ENCODE peak calls at places on chromosomes 5 and 9, in four cellular contexts. One of them, this sample, is unnamed.

GRCh38 chr9:36074870-36075532 is 38.3 kb downstream of the RECK start:
- DNase-seq in fibroblast of lung: peak; percentile 94
- DNase-seq in left ventricle myocardium superior: peak; percentile 68
- DNase-seq in epithelial cell of proximal tubule: peak; percentile 70
- DNase-seq in this sample: peak; percentile 12

GRCh38 chr5:80919678-80920196 is 40.4 kb upstream of the RASGRF2 start:
- DNase-seq in fibroblast of lung: peak; percentile 12
- DNase-seq in left ventricle myocardium superior: no peak
- DNase-seq in epithelial cell of proximal tubule: no peak
- DNase-seq in this sample: no peak

GRCh38 chr5:95725071-95725820 is 5.9 kb upstream of the RHOBTB3 start:
- DNase-seq in fibroblast of lung: no peak
- DNase-seq in left ventricle myocardium superior: no peak
- DNase-seq in epithelial cell of proximal tubule: no peak
- DNase-seq in this sample: no peak

GRCh38 chr5:14771195-14771594 is 100.4 kb downstream of the ANKH start:
- DNase-seq in fibroblast of lung: no peak
- DNase-seq in left ventricle myocardium superior: no peak
- DNase-seq in epithelial cell of proximal tubule: no peak
- DNase-seq in this sample: no peak

GRCh38 chr5:37121465-37121864 is 127.7 kb downstream of the CPLANE1 start:
- DNase-seq in fibroblast of lung: no peak
- DNase-seq in left ventricle myocardium superior: no peak
- DNase-seq in epithelial cell of proximal tubule: no peak
- DNase-seq in this sample: peak; percentile 50

GRCh38 chr5:61245936-61246335 is 83.7 kb upstream of the SMIM15 start:
- DNase-seq in fibroblast of lung: no peak
- DNase-seq in left ventricle myocardium superior: no peak
- DNase-seq in epithelial cell of proximal tubule: no peak
- DNase-seq in this sample: peak; percentile 60

GRCh38 chr5:175585573-175585972 is 72.3 kb upstream of the HRH2 start:
- DNase-seq in fibroblast of lung: no peak
- DNase-seq in left ventricle myocardium superior: no peak
- DNase-seq in epithelial cell of proximal tubule: no peak
- DNase-seq in this sample: no peak

GRCh38 chr9:101737705-101738565 is 512 bp downstream of the GRIN3A start:
- DNase-seq in fibroblast of lung: no peak
- DNase-seq in left ventricle myocardium superior: peak; percentile 34
- DNase-seq in epithelial cell of proximal tubule: no peak
- DNase-seq in this sample: no peak

GRCh38 chr5:124252094-124252750 is 494.2 kb downstream of the ZNF608 start:
- DNase-seq in fibroblast of lung: no peak
- DNase-seq in left ventricle myocardium superior: no peak
- DNase-seq in epithelial cell of proximal tubule: no peak
- DNase-seq in this sample: peak; percentile 31

GRCh38 chr5:139745121-139745799 is 50.3 kb upstream of the PSD2 start:
- DNase-seq in fibroblast of lung: peak; percentile 65
- DNase-seq in left ventricle myocardium superior: peak; percentile 56
- DNase-seq in epithelial cell of proximal tubule: peak; percentile 45
- DNase-seq in this sample: peak; percentile 86

GRCh38 chr9:114388764-114389375 is 1.1 kb upstream of the AKNA start:
- DNase-seq in fibroblast of lung: no peak
- DNase-seq in left ventricle myocardium superior: no peak
- DNase-seq in epithelial cell of proximal tubule: no peak
- DNase-seq in this sample: no peak

GRCh38 chr5:17169507-17169906 is 47.9 kb upstream of the BASP1 start:
- DNase-seq in fibroblast of lung: peak; percentile 88
- DNase-seq in left ventricle myocardium superior: no peak
- DNase-seq in epithelial cell of proximal tubule: no peak
- DNase-seq in this sample: peak; percentile 55

GRCh38 chr9:30382271-30382670 is 2002.2 kb upstream of the ACO1 start:
- DNase-seq in fibroblast of lung: no peak
- DNase-seq in left ventricle myocardium superior: no peak
- DNase-seq in epithelial cell of proximal tubule: no peak
- DNase-seq in this sample: no peak

GRCh38 chr5:32942225-32942989 is 231.3 kb downstream of the NPR3 start:
- DNase-seq in fibroblast of lung: peak; percentile 34
- DNase-seq in left ventricle myocardium superior: no peak
- DNase-seq in epithelial cell of proximal tubule: no peak
- DNase-seq in this sample: peak; percentile 11

GRCh38 chr5:121503111-121503840 is 348.4 kb upstream of the FTMT start:
- DNase-seq in fibroblast of lung: peak; percentile 3
- DNase-seq in left ventricle myocardium superior: peak; percentile 27
- DNase-seq in epithelial cell of proximal tubule: peak; percentile 16
- DNase-seq in this sample: no peak

GRCh38 chr9:137694962-137695875 is 76.4 kb downstream of the EHMT1 start:
- DNase-seq in fibroblast of lung: peak; percentile 27
- DNase-seq in left ventricle myocardium superior: peak; percentile 69
- DNase-seq in epithelial cell of proximal tubule: no peak
- DNase-seq in this sample: no peak

GRCh38 chr5:140351609-140352334 is 5.4 kb upstream of the HBEGF start:
- DNase-seq in fibroblast of lung: peak; percentile 77
- DNase-seq in left ventricle myocardium superior: no peak
- DNase-seq in epithelial cell of proximal tubule: no peak
- DNase-seq in this sample: no peak

GRCh38 chr5:171924493-171925122 is 81.8 kb downstream of the FBXW11 start:
- DNase-seq in fibroblast of lung: no peak
- DNase-seq in left ventricle myocardium superior: no peak
- DNase-seq in epithelial cell of proximal tubule: no peak
- DNase-seq in this sample: no peak

GRCh38 chr5:1068895-1069719 is 42.8 kb downstream of the SLC12A7 start:
- DNase-seq in fibroblast of lung: no peak
- DNase-seq in left ventricle myocardium superior: peak; percentile 27
- DNase-seq in epithelial cell of proximal tubule: no peak
- DNase-seq in this sample: no peak

GRCh38 chr9:37948417-37948980 is 44.6 kb upstream of the SLC25A51 start:
- DNase-seq in fibroblast of lung: no peak
- DNase-seq in left ventricle myocardium superior: no peak
- DNase-seq in epithelial cell of proximal tubule: no peak
- DNase-seq in this sample: no peak

GRCh38 chr9:74946686-74947085 is 6.0 kb downstream of the C9orf40 start:
- DNase-seq in fibroblast of lung: no peak
- DNase-seq in left ventricle myocardium superior: no peak
- DNase-seq in epithelial cell of proximal tubule: no peak
- DNase-seq in this sample: no peak

GRCh38 chr5:15902050-15902449 is 277.5 kb downstream of the MARCHF11 start:
- DNase-seq in fibroblast of lung: no peak
- DNase-seq in left ventricle myocardium superior: no peak
- DNase-seq in epithelial cell of proximal tubule: no peak
- DNase-seq in this sample: no peak

GRCh38 chr9:99076483-99077171 is 28.3 kb upstream of the TGFBR1 start:
- DNase-seq in fibroblast of lung: no peak
- DNase-seq in left ventricle myocardium superior: peak; percentile 37
- DNase-seq in epithelial cell of proximal tubule: no peak
- DNase-seq in this sample: no peak

GRCh38 chr9:18791074-18791473 is 241.9 kb downstream of the SAXO1 start:
- DNase-seq in fibroblast of lung: peak; percentile 28
- DNase-seq in left ventricle myocardium superior: no peak
- DNase-seq in epithelial cell of proximal tubule: no peak
- DNase-seq in this sample: no peak

GRCh38 chr5:180631549-180632392 is 17.6 kb downstream of the FLT4 start:
- DNase-seq in fibroblast of lung: no peak
- DNase-seq in left ventricle myocardium superior: peak; percentile 19
- DNase-seq in epithelial cell of proximal tubule: no peak
- DNase-seq in this sample: no peak

GRCh38 chr5:61344187-61344944 is 12.3 kb downstream of the ZSWIM6 start:
- DNase-seq in fibroblast of lung: peak; percentile 52
- DNase-seq in left ventricle myocardium superior: peak; percentile 81
- DNase-seq in epithelial cell of proximal tubule: no peak
- DNase-seq in this sample: no peak

GRCh38 chr9:109244179-109245132 is 76.4 kb downstream of the EPB41L4B start:
- DNase-seq in fibroblast of lung: peak; percentile 72
- DNase-seq in left ventricle myocardium superior: peak; percentile 78
- DNase-seq in epithelial cell of proximal tubule: no peak
- DNase-seq in this sample: peak; percentile 43

GRCh38 chr9:107292811-107293554 is 9.9 kb downstream of the RAD23B start:
- DNase-seq in fibroblast of lung: no peak
- DNase-seq in left ventricle myocardium superior: no peak
- DNase-seq in epithelial cell of proximal tubule: no peak
- DNase-seq in this sample: no peak

GRCh38 chr5:79070002-79070567 is 518 bp downstream of the BHMT2 start:
- DNase-seq in fibroblast of lung: peak; percentile 34
- DNase-seq in left ventricle myocardium superior: peak; percentile 32
- DNase-seq in epithelial cell of proximal tubule: no peak
- DNase-seq in this sample: no peak

GRCh38 chr9:136107155-136107952 is 11.3 kb downstream of the TMEM250 start:
- DNase-seq in fibroblast of lung: no peak
- DNase-seq in left ventricle myocardium superior: no peak
- DNase-seq in epithelial cell of proximal tubule: no peak
- DNase-seq in this sample: no peak

GRCh38 chr5:111685969-111686368 is 71.0 kb downstream of the NREP start:
- DNase-seq in fibroblast of lung: no peak
- DNase-seq in left ventricle myocardium superior: no peak
- DNase-seq in epithelial cell of proximal tubule: no peak
- DNase-seq in this sample: no peak

GRCh38 chr5:42005561-42006153 is 80.6 kb downstream of the FBXO4 start:
- DNase-seq in fibroblast of lung: peak; percentile 49
- DNase-seq in left ventricle myocardium superior: no peak
- DNase-seq in epithelial cell of proximal tubule: peak; percentile 4
- DNase-seq in this sample: no peak

GRCh38 chr9:70229579-70229978 is 29.2 kb upstream of the SMC5 start:
- DNase-seq in fibroblast of lung: peak; percentile 66
- DNase-seq in left ventricle myocardium superior: no peak
- DNase-seq in epithelial cell of proximal tubule: no peak
- DNase-seq in this sample: peak; percentile 3

GRCh38 chr5:43773032-43773830 is 170.3 kb downstream of the NNT start:
- DNase-seq in fibroblast of lung: peak; percentile 64
- DNase-seq in left ventricle myocardium superior: no peak
- DNase-seq in epithelial cell of proximal tubule: peak; percentile 36
- DNase-seq in this sample: peak; percentile 80

GRCh38 chr5:106880656-106881055 is 790.1 kb downstream of the EFNA5 start:
- DNase-seq in fibroblast of lung: no peak
- DNase-seq in left ventricle myocardium superior: no peak
- DNase-seq in epithelial cell of proximal tubule: no peak
- DNase-seq in this sample: peak; percentile 24

GRCh38 chr5:123086376-123087055 is 2.5 kb upstream of the PRDM6 start:
- DNase-seq in fibroblast of lung: no peak
- DNase-seq in left ventricle myocardium superior: no peak
- DNase-seq in epithelial cell of proximal tubule: no peak
- DNase-seq in this sample: no peak

GRCh38 chr9:130305381-130305780 is 39.8 kb downstream of the HMCN2 start:
- DNase-seq in fibroblast of lung: no peak
- DNase-seq in left ventricle myocardium superior: peak; percentile 52
- DNase-seq in epithelial cell of proximal tubule: no peak
- DNase-seq in this sample: no peak